ENCODE peak calls at places on chromosomes 7 and 10, in five cellular contexts. One of them, this sample, is unnamed.

GRCh38 chr7:140605337-140605736 is 35.3 kb downstream of the DENND2A start:
- DNase-seq in A172: no peak
- DNase-seq in left ventricle myocardium superior: no peak
- DNase-seq in NCI-H510A: no peak
- DNase-seq in DMS153: no peak
- DNase-seq in this sample: no peak

GRCh38 chr10:119362122-119362521 is 154.8 kb downstream of the GRK5 start:
- DNase-seq in A172: no peak
- DNase-seq in left ventricle myocardium superior: no peak
- DNase-seq in NCI-H510A: no peak
- DNase-seq in DMS153: no peak
- DNase-seq in this sample: no peak

GRCh38 chr7:42426163-42426562 is 189.2 kb upstream of the GLI3 start:
- DNase-seq in A172: peak
- DNase-seq in left ventricle myocardium superior: no peak
- DNase-seq in NCI-H510A: no peak
- DNase-seq in DMS153: no peak
- DNase-seq in this sample: peak

GRCh38 chr10:43093423-43094090 is 16.7 kb downstream of the RET start:
- DNase-seq in A172: no peak
- DNase-seq in left ventricle myocardium superior: no peak
- DNase-seq in NCI-H510A: no peak
- DNase-seq in DMS153: peak
- DNase-seq in this sample: no peak

GRCh38 chr7:133753513-133753912 is 373.6 kb upstream of the LRGUK start:
- DNase-seq in A172: no peak
- DNase-seq in left ventricle myocardium superior: no peak
- DNase-seq in NCI-H510A: no peak
- DNase-seq in DMS153: no peak
- DNase-seq in this sample: no peak

GRCh38 chr10:10489086-10489485 is 528.6 kb upstream of the CELF2 start:
- DNase-seq in A172: no peak
- DNase-seq in left ventricle myocardium superior: no peak
- DNase-seq in NCI-H510A: no peak
- DNase-seq in DMS153: no peak
- DNase-seq in this sample: no peak

GRCh38 chr7:105876964-105877601 is 684 bp upstream of the ATXN7L1 start:
- DNase-seq in A172: peak
- DNase-seq in left ventricle myocardium superior: peak
- DNase-seq in NCI-H510A: no peak
- DNase-seq in DMS153: no peak
- DNase-seq in this sample: peak

GRCh38 chr7:159209429-159209828 is 64.8 kb upstream of the VIPR2 start:
- DNase-seq in A172: no peak
- DNase-seq in left ventricle myocardium superior: no peak
- DNase-seq in NCI-H510A: no peak
- DNase-seq in DMS153: no peak
- DNase-seq in this sample: no peak

This sample was measured in RKO.